ENCODE peak calls at places on chromosome 1, in five cellular contexts. Q is NAMALWA; M is stimulated activated CD4-positive, alpha-beta T cell treated with anti-CD3 and anti-CD28 coated beads, Interleukin-4, amount 100 ng/mL, for 48 hours; U is pancreas; C is brain microvascular endothelial cell. S is an unnamed sample.

GRCh38 chr1:46691997-46692790 is 20.5 kb downstream of the TEX38 start:
- DNase-seq in U (no peak), M (no peak), Q (no peak), C (no peak), S (no peak)

GRCh38 chr1:216984536-216984935 is 261.3 kb upstream of the ESRRG start:
- DNase-seq in Q (no peak), M (no peak), C (no peak), U (no peak), S (no peak)

GRCh38 chr1:26225033-26225831 is 8.8 kb upstream of the CEP85 start:
- DNase-seq in U (peak), Q (no peak), C (peak), M (no peak), S (no peak)

GRCh38 chr1:24783713-24784112 is 38.5 kb downstream of the CLIC4 start:
- DNase-seq in M (no peak), Q (no peak), C (no peak), U (no peak), S (no peak)

GRCh38 chr1:215720121-215720520 is 153.0 kb downstream of the KCTD3 start:
- DNase-seq in M (no peak), U (no peak), C (no peak), Q (no peak), S (no peak)

GRCh38 chr1:175520186-175520585 is 223.2 kb downstream of the TNR start:
- DNase-seq in Q (no peak), U (no peak), M (no peak), C (no peak), S (no peak)

GRCh38 chr1:64343105-64343960 is 126.6 kb upstream of the CACHD1 start:
- DNase-seq in U (no peak), C (peak), Q (no peak), M (no peak), S (no peak)

GRCh38 chr1:113976609-113977278 is 2.5 kb upstream of the OLFML3 start:
- DNase-seq in U (no peak), M (no peak), Q (peak), C (peak), S (peak)